ENCODE peak calls at places on chromosomes 3 and 15, in four cellular contexts. C is fibroblast of lung, U is neural progenitor cell, D is GM23248. L is an unnamed sample.
A peak's percentile ranks its signal among the peaks of the same experiment; 100 is the strongest.

GRCh38 chr15:33084661-33085060 is 109.9 kb downstream of the FMN1 start:
- DNase-seq in C (no peak), U (no peak), D (no peak), L (no peak)

GRCh38 chr3:145983101-145983500 is 177.9 kb downstream of the PLOD2 start:
- DNase-seq in C (peak; percentile 15), U (no peak), D (no peak), L (no peak)

GRCh38 chr3:39101022-39101689 is 6.3 kb downstream of the GORASP1 start:
- DNase-seq in C (peak; percentile 6), U (peak; percentile 68), D (peak; percentile 67), L (no peak)

GRCh38 chr3:188818282-188818681 is 353.5 kb upstream of the TPRG1 start:
- DNase-seq in C (no peak), U (no peak), D (no peak), L (no peak)

GRCh38 chr3:73786346-73786807 is 161.6 kb upstream of the PDZRN3 start:
- DNase-seq in C (peak; percentile 95), U (no peak), D (peak; percentile 95), L (peak; percentile 70)

GRCh38 chr3:194312743-194313281 is 38.3 kb downstream of the CPN2 start:
- DNase-seq in C (peak; percentile 85), U (peak; percentile 55), D (peak; percentile 65), L (no peak)

GRCh38 chr15:48557335-48557734 is 88.2 kb downstream of the FBN1 start:
- DNase-seq in C (no peak), U (no peak), D (no peak), L (no peak)

GRCh38 chr15:25057574-25057973 is 102.8 kb downstream of the SNRPN start:
- DNase-seq in C (no peak), U (no peak), D (no peak), L (no peak)

GRCh38 chr3:39295184-39295775 is 15.4 kb upstream of the CX3CR1 start:
- DNase-seq in C (no peak), U (no peak), D (no peak), L (no peak)

GRCh38 chr3:138945646-138946553 is 1.0 kb downstream of the FOXL2 start:
- DNase-seq in C (peak; percentile 23), U (peak; percentile 66), D (peak; percentile 80), L (no peak)

GRCh38 chr3:187015903-187016638 is 85.7 kb downstream of the ST6GAL1 start:
- DNase-seq in C (no peak), U (no peak), D (no peak), L (no peak)

GRCh38 chr3:112464264-112464663 is 35.0 kb downstream of the BTLA start:
- DNase-seq in C (peak; percentile 29), U (no peak), D (no peak), L (no peak)

GRCh38 chr15:31156808-31157207 is 55.3 kb upstream of the TRPM1 start:
- DNase-seq in C (no peak), U (no peak), D (no peak), L (no peak)

GRCh38 chr3:183151086-183151485 is 11.4 kb downstream of the LAMP3 start:
- DNase-seq in C (no peak), U (no peak), D (no peak), L (no peak)

DNA sequence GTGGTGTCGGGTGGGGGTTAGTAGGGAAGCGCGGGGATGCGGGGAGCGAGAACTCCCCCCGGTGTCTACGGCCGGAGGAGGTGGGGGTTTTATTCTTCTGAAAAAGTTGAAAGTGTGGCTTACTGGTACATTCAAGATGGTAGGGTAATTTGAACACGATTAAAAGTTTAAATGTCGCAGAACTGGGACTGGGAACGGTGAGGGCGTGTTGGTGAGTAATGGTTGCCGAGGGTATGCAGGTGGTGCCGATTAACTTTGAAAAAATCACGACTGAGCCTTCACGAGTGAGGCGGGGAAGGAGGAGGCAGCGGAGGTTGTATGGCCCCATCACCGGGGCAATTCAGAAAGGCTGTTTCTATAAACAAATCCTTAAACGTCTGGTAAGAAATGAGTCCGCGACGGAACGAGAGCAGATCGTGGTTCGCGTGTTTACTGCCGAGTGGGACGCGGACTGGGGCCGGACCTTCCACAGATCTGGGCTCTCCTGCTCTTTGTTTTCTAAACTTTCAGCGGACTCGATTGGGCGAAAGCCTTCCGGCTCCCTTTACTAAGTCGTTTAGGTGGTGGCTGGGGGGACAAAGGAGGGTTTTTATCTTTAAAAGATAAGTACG is 2.6 kb downstream of the IGF1R start:
- DNase-seq in C (peak; percentile 39), U (peak; percentile 48), D (peak; percentile 73), L (no peak)
- H2AFZ ChIP-seq in C (peak overlapping the region; percentile 42), U (no peak overlapping the region), D (peak overlapping the region; percentile 72), L (peak overlapping the region; percentile 10)

DNA sequence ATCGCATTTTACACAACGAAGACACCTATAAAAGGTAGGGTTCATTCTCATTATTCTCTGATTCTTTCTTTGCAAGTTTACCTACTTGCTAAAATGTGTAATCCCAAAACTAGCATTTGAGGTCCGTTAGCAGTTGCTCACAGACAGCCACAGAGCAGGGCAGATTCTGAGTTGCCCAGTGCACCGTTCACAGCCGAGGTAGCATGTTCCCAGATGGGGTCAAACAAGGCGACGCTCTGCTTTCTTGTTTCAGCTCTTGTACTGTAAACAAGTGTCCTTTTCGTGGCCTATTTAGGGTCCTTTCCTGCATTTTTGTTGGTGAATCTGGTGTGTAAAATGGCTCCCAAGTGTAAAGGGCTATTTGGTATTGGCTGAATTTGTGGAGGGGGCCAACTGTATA is 3.1 kb downstream of the PPP1R2 start:
- DNase-seq in C (no peak), U (no peak), D (no peak), L (no peak)
- H3K4me3 ChIP-seq in C (no peak overlapping the region), U (no peak overlapping the region), D (no peak overlapping the region), L (no peak overlapping the region)

GRCh38 chr15:21267231-21267630 is 173.1 kb downstream of the POTEB3 start:
- DNase-seq in C (no peak), U (no peak), D (no peak), L (no peak)

GRCh38 chr15:21261396-21261964 is 178.8 kb downstream of the POTEB3 start:
- DNase-seq in C (no peak), U (no peak), D (no peak), L (no peak)

GRCh38 chr15:21262851-21263400 is 177.4 kb downstream of the POTEB3 start:
- DNase-seq in C (no peak), U (no peak), D (no peak), L (no peak)

GRCh38 chr15:21260966-21261395 is 179.3 kb downstream of the POTEB3 start:
- DNase-seq in C (no peak), U (no peak), D (no peak), L (no peak)

GRCh38 chr15:21261965-21262850 is 178.1 kb downstream of the POTEB3 start:
- DNase-seq in C (no peak), U (no peak), D (no peak), L (no peak)
- H3K9ac ChIP-seq in C (no peak overlapping the region), U (no peak overlapping the region), D (no peak overlapping the region), L (no peak overlapping the region)

GRCh38 chr15:83378921-83379561 is 68.1 kb upstream of the SH3GL3 start:
- DNase-seq in C (no peak), U (no peak), D (no peak), L (peak; percentile 92)
- H2AFZ ChIP-seq in C (peak overlapping the region; percentile 60), U (no peak overlapping the region), D (peak overlapping the region; percentile 52), L (peak overlapping the region; percentile 20)

L was measured in keratinocyte.